ENCODE peak calls at places on chromosomes 4 and X, in five cellular contexts. U is uterus; W is spleen; J is pancreas; H is CD4-positive, alpha-beta memory T cell. A is an unnamed sample.

GRCh38 chr4:2273657-2274319 is 11.9 kb upstream of the MXD4 start:
- DNase-seq in U (no peak), W (peak; percentile 70), J (no peak), H (no peak), A (no peak)

GRCh38 chr4:153112071-153112460 is 92.2 kb upstream of the TRIM2 start:
- DNase-seq in U (no peak), W (no peak), J (no peak), H (no peak), A (no peak)

GRCh38 chr4:187999406-187999932 is 3.9 kb downstream of the ZFP42 start:
- DNase-seq in U (no peak), W (no peak), J (no peak), H (no peak), A (no peak)

GRCh38 chr4:130608121-130608520 is 1512.2 kb downstream of the C4orf33 start:
- DNase-seq in U (no peak), W (no peak), J (no peak), H (no peak), A (no peak)

GRCh38 chr4:87069037-87069742 is 134.4 kb downstream of the AFF1 start:
- DNase-seq in U (no peak), W (no peak), J (no peak), H (no peak), A (no peak)

GRCh38 chr4:96389752-96390151 is 549.9 kb downstream of the PDHA2 start:
- DNase-seq in U (no peak), W (no peak), J (no peak), H (no peak), A (no peak)

GRCh38 chr4:87410157-87410556 is 12.2 kb upstream of the NUDT9 start:
- DNase-seq in U (no peak), W (no peak), J (no peak), H (no peak), A (no peak)

GRCh38 chr4:89173336-89174090 is 62.2 kb downstream of the TIGD2 start:
- DNase-seq in U (no peak), W (no peak), J (no peak), H (no peak), A (no peak)

GRCh38 chr4:136768925-136769275 is 763.4 kb downstream of the PCDH18 start:
- DNase-seq in U (no peak), W (no peak), J (no peak), H (no peak), A (no peak)

GRCh38 chr4:13918110-13918509 is 290.6 kb upstream of the BOD1L1 start:
- DNase-seq in U (peak; percentile 56), W (no peak), J (no peak), H (no peak), A (no peak)

GRCh38 chrX:91279479-91279878 is 155.2 kb upstream of the PABPC5 start:
- DNase-seq in U (no peak), W (peak; percentile 51), J (no peak), H (no peak), A (no peak)

GRCh38 chr4:90318208-90318607 is 191.0 kb downstream of the CCSER1 start:
- DNase-seq in U (no peak), W (no peak), J (no peak), H (no peak), A (no peak)

GRCh38 chr4:74932832-74933561 is at the start of gene PARM1:
- DNase-seq in U (peak; percentile 86), W (peak; percentile 95), J (peak; percentile 91), H (no peak), A (peak; percentile 92)

GRCh38 chr4:81096566-81096965 is 66.1 kb downstream of the BMP3 start:
- DNase-seq in U (no peak), W (no peak), J (no peak), H (no peak), A (no peak)

GRCh38 chr4:84878090-84878489 is 88.4 kb downstream of the WDFY3 start:
- DNase-seq in U (no peak), W (no peak), J (no peak), H (no peak), A (no peak)

GRCh38 chr4:134216436-134216835 is 14.8 kb upstream of the PABPC4L start:
- DNase-seq in U (no peak), W (no peak), J (no peak), H (no peak), A (no peak)

GRCh38 chr4:4837921-4838601 is 21.4 kb upstream of the MSX1 start:
- DNase-seq in U (no peak), W (peak; percentile 54), J (no peak), H (no peak), A (no peak)

GRCh38 chr4:168076989-168077725 is 15.2 kb upstream of the ANXA10 start:
- DNase-seq in U (peak; percentile 13), W (no peak), J (peak; percentile 48), H (no peak), A (peak; percentile 8)

GRCh38 chr4:9952415-9952950 is 68.8 kb downstream of the SLC2A9 start:
- DNase-seq in U (no peak), W (no peak), J (no peak), H (no peak), A (no peak)

GRCh38 chr4:8745036-8745827 is 126.4 kb downstream of the HMX1 start:
- DNase-seq in U (peak; percentile 3), W (peak; percentile 24), J (no peak), H (no peak), A (no peak)

GRCh38 chrX:15321447-15321846 is 6.0 kb upstream of the ASB11 start:
- DNase-seq in U (no peak), W (no peak), J (no peak), H (no peak), A (no peak)

GRCh38 chrX:51144828-51145442 is 187.7 kb upstream of the NUDT10 start:
- DNase-seq in U (no peak), W (no peak), J (no peak), H (no peak), A (peak; percentile 38)

GRCh38 chr4:145189981-145190380 is 9.6 kb upstream of the OTUD4 start:
- DNase-seq in U (no peak), W (no peak), J (no peak), H (no peak), A (no peak)

GRCh38 chr4:129163427-129163826 is 67.5 kb downstream of the C4orf33 start:
- DNase-seq in U (no peak), W (no peak), J (no peak), H (no peak), A (no peak)

GRCh38 chr4:172599554-172599953 is 569.1 kb upstream of the GALNT7 start:
- DNase-seq in U (no peak), W (no peak), J (no peak), H (no peak), A (no peak)

GRCh38 chrX:136646602-136647239 is 1.2 kb upstream of the CD40LG start:
- DNase-seq in U (no peak), W (no peak), J (no peak), H (peak; percentile 79), A (no peak)

DNA sequence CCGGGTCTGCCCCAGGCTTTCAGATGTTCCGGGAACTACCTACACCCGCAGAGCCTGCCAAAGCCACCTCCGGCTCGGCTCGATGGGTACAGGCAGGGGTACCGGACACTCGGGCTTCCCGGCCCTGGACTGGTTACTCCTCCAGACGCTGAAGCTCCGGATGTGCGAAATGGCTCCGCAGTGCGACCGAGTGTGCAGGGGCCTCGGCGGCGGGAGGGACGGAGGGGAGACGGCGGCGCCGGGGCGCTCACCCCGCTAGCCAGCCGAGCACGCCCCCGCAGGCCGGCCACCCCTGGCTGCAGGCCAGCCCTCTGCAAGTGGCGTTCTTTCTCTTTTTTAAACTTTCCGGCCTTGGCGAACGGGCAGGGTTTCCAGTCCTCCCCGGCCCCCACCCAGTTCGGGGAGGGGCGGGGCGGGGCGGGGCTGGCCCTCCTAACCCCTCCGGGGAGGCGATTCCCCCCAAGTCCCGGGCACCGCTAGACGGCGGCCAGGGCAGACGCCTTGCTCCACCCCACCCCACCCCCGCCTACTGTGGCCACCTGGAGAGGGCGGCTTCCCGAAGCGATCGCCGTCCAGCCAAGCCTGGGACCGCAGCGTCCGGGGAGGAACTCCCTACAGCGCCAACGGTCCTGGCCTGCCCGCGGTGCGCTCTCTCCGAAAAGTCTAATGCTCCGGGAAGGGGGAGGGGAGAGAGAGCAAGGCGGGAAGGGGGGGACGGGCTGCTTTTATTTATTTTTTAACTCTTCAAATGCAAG is 7.5 kb downstream of the BCOR start:
- DNase-seq in U (peak; percentile 44), W (peak; percentile 84), J (peak; percentile 36), H (no peak), A (peak; percentile 81)
- H3K4me3 ChIP-seq in U (peak overlapping the region; percentile 44), W (peak overlapping the region; percentile 37), J (peak overlapping the region; percentile 41), H (no peak overlapping the region), A (peak overlapping the region; percentile 53)

GRCh38 chrX:43493751-43494150 is 162.3 kb upstream of the MAOA start:
- DNase-seq in U (no peak), W (no peak), J (no peak), H (no peak), A (no peak)
- H3K27me3 ChIP-seq in U (no peaks in the 10 kb centered on the region), W (no peaks in the 10 kb centered on the region), J (peaks cover 2% of the 10 kb centered on the region), H (no peaks in the 10 kb centered on the region), A (no peaks in the 10 kb centered on the region)

GRCh38 chrX:12962041-12962504 is 12.8 kb upstream of the TMSB4X start:
- DNase-seq in U (no peak), W (no peak), J (no peak), H (no peak), A (no peak)
- H3K4me3 ChIP-seq in U (no peak overlapping the region), W (no peak overlapping the region), J (no peak overlapping the region), H (no peak overlapping the region), A (no peak overlapping the region)

DNA sequence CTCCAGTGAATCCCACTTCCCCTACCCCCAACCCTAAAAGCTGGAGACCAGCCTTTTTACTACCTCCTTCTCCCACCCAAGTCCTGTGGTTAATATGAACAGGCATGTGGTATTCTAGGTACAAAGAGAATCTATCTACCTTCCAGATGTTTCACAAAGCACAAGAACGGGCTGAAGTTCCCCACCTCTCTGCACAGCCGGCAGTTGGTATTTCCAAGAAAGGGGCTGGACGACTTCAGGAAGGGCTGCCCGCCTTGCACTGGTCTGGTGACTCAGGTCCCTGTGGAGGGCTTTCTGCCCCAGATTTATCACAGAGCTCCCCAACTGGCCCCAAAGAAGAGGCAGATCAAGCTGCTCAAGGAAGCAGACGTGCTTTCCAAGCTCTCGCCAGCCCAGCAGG is 4.5 kb downstream of the FAM47E start:
- DNase-seq in U (no peak), W (no peak), J (no peak), H (no peak), A (no peak)
- H3K27me3 ChIP-seq in U (no peaks in the 10 kb centered on the region), W (peaks cover 12% of the 10 kb centered on the region), J (no peaks in the 10 kb centered on the region), H (peaks cover 26% of the 10 kb centered on the region), A (peaks cover 15% of the 10 kb centered on the region)

GRCh38 chr4:140049924-140050681 is 103.9 kb downstream of the MAML3 start:
- DNase-seq in U (no peak), W (no peak), J (no peak), H (no peak), A (peak; percentile 16)
- H3K4me3 ChIP-seq in U (peak overlapping the region; percentile 34), W (peak overlapping the region; percentile 19), J (peak overlapping the region; percentile 30), H (no peak overlapping the region), A (no peak overlapping the region)

GRCh38 chr4:163344147-163345050 is 707 bp downstream of the NPY5R start:
- DNase-seq in U (peak; percentile 6), W (peak; percentile 73), J (no peak), H (no peak), A (peak; percentile 80)
- H3K27me3 ChIP-seq in U (peaks cover 26% of the 10 kb centered on the region), W (peaks cover 26% of the 10 kb centered on the region), J (peaks cover 33% of the 10 kb centered on the region), H (peaks cover 6% of the 10 kb centered on the region), A (peaks cover 33% of the 10 kb centered on the region)